ENCODE peak calls at places on chromosomes 1 and 21, in ten cellular contexts. Y, K, N, W, I, Z, O, M, X and B are unnamed samples.

GRCh38 chr21:42455196-42455595 is 40.8 kb downstream of the RSPH1 start:
- DNase-seq in Y (no peak), K (no peak), N (no peak), W (no peak), I (no peak), Z (no peak), O (no peak), M (no peak), X (no peak), B (no peak)

GRCh38 chr1:25099343-25099951 is 132.9 kb downstream of the SYF2 start:
- DNase-seq in Y (no peak), K (no peak), N (peak; percentile 60), W (no peak), I (no peak), Z (no peak), O (no peak), M (no peak), X (no peak), B (no peak)

GRCh38 chr1:53966794-53967193 is 20.6 kb downstream of the LRRC42 start:
- DNase-seq in Y (no peak), K (no peak), N (no peak), W (no peak), I (no peak), Z (no peak), O (no peak), M (no peak), X (no peak), B (no peak)

GRCh38 chr1:64212023-64212422 is 8.6 kb downstream of the UBE2U start:
- DNase-seq in Y (no peak), K (no peak), N (no peak), W (peak; percentile 85), I (no peak), Z (no peak), O (no peak), M (no peak), X (no peak), B (peak; percentile 54)

GRCh38 chr1:233863901-233864545 is 40.5 kb upstream of the SLC35F3 start:
- DNase-seq in Y (no peak), K (no peak), N (no peak), W (no peak), I (no peak), Z (no peak), O (no peak), M (no peak), X (no peak), B (no peak)

GRCh38 chr1:205739348-205740160 is 10.4 kb downstream of the NUCKS1 start:
- DNase-seq in Y (no peak), K (no peak), N (no peak), W (peak; percentile 76), I (no peak), Z (peak; percentile 53), O (no peak), M (peak; percentile 3), X (no peak), B (peak; percentile 62)

GRCh38 chr1:41678141-41678878 is 193.8 kb upstream of the EDN2 start:
- DNase-seq in Y (no peak), K (no peak), N (no peak), W (peak; percentile 59), I (peak; percentile 49), Z (no peak), O (no peak), M (peak; percentile 76), X (no peak), B (peak; percentile 74)

GRCh38 chr1:23337869-23338268 is 6.2 kb downstream of the HNRNPR start:
- DNase-seq in Y (no peak), K (no peak), N (no peak), W (no peak), I (no peak), Z (no peak), O (no peak), M (no peak), X (no peak), B (no peak)

GRCh38 chr21:34639882-34640788 is 25.2 kb upstream of the RCAN1 start:
- DNase-seq in Y (no peak), K (no peak), N (no peak), W (peak; percentile 10), I (no peak), Z (no peak), O (no peak), M (no peak), X (peak; percentile 92), B (no peak)

GRCh38 chr1:204523605-204524215 is 7.5 kb downstream of the MDM4 start:
- DNase-seq in Y (no peak), K (no peak), N (no peak), W (no peak), I (no peak), Z (peak; percentile 62), O (no peak), M (no peak), X (no peak), B (no peak)

GRCh38 chr1:200838676-200839445 is 33.9 kb upstream of the GPR25 start:
- DNase-seq in Y (no peak), K (no peak), N (no peak), W (peak; percentile 51), I (no peak), Z (no peak), O (no peak), M (no peak), X (no peak), B (no peak)

GRCh38 chr1:208183977-208184901 is 59.9 kb downstream of the PLXNA2 start:
- DNase-seq in Y (no peak), K (no peak), N (peak; percentile 52), W (peak; percentile 96), I (no peak), Z (peak; percentile 95), O (no peak), M (no peak), X (no peak), B (peak; percentile 85)

GRCh38 chr1:70497152-70497551 is 86.1 kb downstream of the CTH start:
- DNase-seq in Y (no peak), K (no peak), N (no peak), W (no peak), I (no peak), Z (no peak), O (no peak), M (no peak), X (no peak), B (no peak)

GRCh38 chr1:173531069-173531693 is 54.0 kb downstream of the PRDX6 start:
- DNase-seq in Y (no peak), K (no peak), N (no peak), W (no peak), I (no peak), Z (no peak), O (no peak), M (no peak), X (peak; percentile 2), B (no peak)

GRCh38 chr1:2430592-2430973 is 18.2 kb upstream of the PEX10 start:
- DNase-seq in Y (no peak), K (no peak), N (no peak), W (no peak), I (no peak), Z (no peak), O (no peak), M (no peak), X (no peak), B (no peak)

GRCh38 chr1:2432519-2432918 is 20.2 kb upstream of the PEX10 start:
- DNase-seq in Y (no peak), K (no peak), N (no peak), W (no peak), I (no peak), Z (no peak), O (no peak), M (no peak), X (no peak), B (no peak)

GRCh38 chr1:2429780-2430591 is 17.6 kb upstream of the PEX10 start:
- DNase-seq in Y (no peak), K (no peak), N (no peak), W (peak; percentile 45), I (no peak), Z (no peak), O (no peak), M (no peak), X (no peak), B (no peak)

GRCh38 chr1:2431095-2431494 is 18.7 kb upstream of the PEX10 start:
- DNase-seq in Y (no peak), K (no peak), N (no peak), W (no peak), I (no peak), Z (no peak), O (no peak), M (no peak), X (no peak), B (no peak)

DNA sequence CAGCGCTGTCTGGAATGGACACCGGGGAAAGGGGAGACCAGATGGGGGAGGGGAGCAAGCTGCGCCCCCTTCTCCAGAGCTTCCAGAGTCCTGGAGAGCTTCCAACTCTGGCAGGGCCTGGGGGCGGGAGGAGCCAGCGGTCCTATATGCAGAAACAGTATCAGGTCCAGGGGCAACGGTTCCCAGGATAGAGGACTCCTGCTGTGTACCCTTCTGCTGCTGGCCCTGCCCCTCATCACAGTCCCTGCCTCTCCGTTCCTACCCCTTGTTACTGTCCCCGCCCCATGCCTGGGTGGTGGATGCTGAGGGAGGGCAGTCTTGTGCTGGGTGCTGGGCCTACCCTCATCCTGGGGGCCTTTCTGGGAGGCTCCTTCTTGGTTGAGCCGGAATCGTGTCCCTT is 19.1 kb upstream of the PEX10 start:
- DNase-seq in Y (no peak), K (no peak), N (no peak), W (no peak), I (no peak), Z (no peak), O (no peak), M (no peak), X (no peak), B (no peak)
- H3K4me3 ChIP-seq in Y (no peak overlapping the region), K (no peak overlapping the region), N (no peak overlapping the region), W (no peak overlapping the region), I (no peak overlapping the region), Z (no peak overlapping the region), O (peak overlapping the region; percentile 15), M (no peak overlapping the region), X (no peak overlapping the region), B (no peak overlapping the region)

GRCh38 chr1:31798086-31798432 is 17.8 kb downstream of the SPOCD1 start:
- DNase-seq in Y (peak; percentile 7), K (peak; percentile 39), N (no peak), W (peak; percentile 36), I (no peak), Z (no peak), O (peak; percentile 68), M (no peak), X (no peak), B (no peak)
- H3K4me3 ChIP-seq in Y (peak overlapping the region; percentile 59), K (no peak overlapping the region), N (no peak overlapping the region), W (peak overlapping the region; percentile 57), I (peak overlapping the region; percentile 41), Z (no peak overlapping the region), O (no peak overlapping the region), M (peak overlapping the region; percentile 54), X (no peak overlapping the region), B (peak overlapping the region; percentile 93)

DNA sequence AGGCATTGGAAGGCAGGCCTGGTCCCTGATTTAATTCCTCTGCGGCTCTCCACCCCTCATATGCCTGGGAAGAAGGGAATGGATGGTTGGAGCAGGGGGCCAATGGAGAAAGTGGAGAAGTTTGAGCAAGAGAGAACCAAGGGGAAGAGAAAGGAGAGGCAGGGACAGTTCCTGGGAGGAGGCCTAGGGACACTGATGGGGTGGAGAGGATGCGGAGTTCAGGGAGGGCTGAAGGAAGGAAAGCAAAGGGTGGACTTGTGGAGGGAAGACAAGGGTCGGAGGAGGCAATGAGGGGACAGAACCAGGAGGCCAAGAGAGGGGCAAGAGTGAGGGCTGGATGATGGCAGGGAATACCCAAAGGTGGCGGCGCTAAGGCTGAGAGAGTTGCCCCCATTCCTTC is 7.1 kb downstream of the ZBTB7B start:
- DNase-seq in Y (no peak), K (no peak), N (no peak), W (no peak), I (no peak), Z (no peak), O (no peak), M (no peak), X (no peak), B (no peak)
- H3K4me3 ChIP-seq in Y (no peak overlapping the region), K (no peak overlapping the region), N (no peak overlapping the region), W (no peak overlapping the region), I (no peak overlapping the region), Z (no peak overlapping the region), O (peak overlapping the region; percentile 97), M (no peak overlapping the region), X (no peak overlapping the region), B (no peak overlapping the region)

GRCh38 chr1:244102471-244102870 is 51.4 kb downstream of the ZBTB18 start:
- DNase-seq in Y (no peak), K (no peak), N (no peak), W (no peak), I (no peak), Z (no peak), O (no peak), M (no peak), X (no peak), B (no peak)
- H3K4me3 ChIP-seq in Y (no peak overlapping the region), K (no peak overlapping the region), N (no peak overlapping the region), W (no peak overlapping the region), I (no peak overlapping the region), Z (no peak overlapping the region), O (no peak overlapping the region), M (no peak overlapping the region), X (no peak overlapping the region), B (no peak overlapping the region)